ENCODE peak calls at places on chromosomes 12 and 14, in five cellular contexts. N is left lung, A is tibial nerve, C is mesendoderm, D is lung. T is an unnamed sample. For H3K27me3, the result is how much of the 10 kb centered on the place peaks cover.

GRCh38 chr12:108691995-108692808 is 39.1 kb downstream of the CORO1C start:
- DNase-seq in N (peak), A (no peak), C (peak), D (peak), T (peak)

GRCh38 chr12:13198921-13199320 is 2.4 kb downstream of the EMP1 start:
- DNase-seq in N (no peak), A (no peak), C (no peak), D (no peak), T (peak)

GRCh38 chr12:67358686-67359374 is 89.7 kb downstream of the CAND1 start:
- DNase-seq in N (no peak), A (no peak), C (no peak), D (no peak), T (peak)

GRCh38 chr12:12551115-12551514 is 11.5 kb downstream of the DUSP16 start:
- DNase-seq in N (no peak), A (no peak), C (no peak), D (no peak), T (no peak)

GRCh38 chr12:130743606-130744005 is 27.5 kb upstream of the RIMBP2 start:
- DNase-seq in N (no peak), A (no peak), C (no peak), D (no peak), T (no peak)

GRCh38 chr12:31895449-31896150 is 63.6 kb upstream of the RESF1 start:
- DNase-seq in N (no peak), A (no peak), C (peak), D (no peak), T (no peak)

GRCh38 chr14:54622189-54622958 is 55.4 kb downstream of the SAMD4A start:
- DNase-seq in N (no peak), A (no peak), C (no peak), D (no peak), T (no peak)

GRCh38 chr14:69460093-69460701 is 24.3 kb upstream of the PLEKHD1 start:
- DNase-seq in N (peak), A (peak), C (peak), D (peak), T (peak)

GRCh38 chr12:105946541-105946940 is 192.2 kb downstream of the NUAK1 start:
- DNase-seq in N (peak), A (no peak), C (no peak), D (no peak), T (peak)

GRCh38 chr14:20606190-20606901 is 15.2 kb upstream of the RNASE12 start:
- DNase-seq in N (no peak), A (no peak), C (peak), D (no peak), T (no peak)

GRCh38 chr12:108326254-108326750 is 12.8 kb downstream of the CMKLR1 start:
- DNase-seq in N (no peak), A (no peak), C (no peak), D (no peak), T (no peak)

GRCh38 chr12:11727133-11727664 is 77.7 kb downstream of the ETV6 start:
- DNase-seq in N (no peak), A (no peak), C (no peak), D (no peak), T (no peak)

GRCh38 chr14:31029016-31029970 is 3.1 kb upstream of the STRN3 start:
- DNase-seq in N (no peak), A (no peak), C (peak), D (no peak), T (no peak)

GRCh38 chr12:57837779-57838562 is 8.6 kb downstream of the CTDSP2 start:
- DNase-seq in N (peak), A (no peak), C (peak), D (peak), T (peak)

GRCh38 chr14:68873379-68873778 is 80.5 kb upstream of the ZFP36L1 start:
- DNase-seq in N (no peak), A (no peak), C (no peak), D (no peak), T (no peak)

GRCh38 chr14:69008411-69008810 is 29.3 kb upstream of the ACTN1 start:
- DNase-seq in N (no peak), A (no peak), C (no peak), D (no peak), T (no peak)

GRCh38 chr12:104219908-104220404 is 4.4 kb downstream of the TXNRD1 start:
- DNase-seq in N (peak), A (no peak), C (peak), D (peak), T (peak)

GRCh38 chr12:124588689-124589318 is 21.4 kb upstream of the NCOR2 start:
- DNase-seq in N (peak), A (peak), C (no peak), D (no peak), T (peak)

GRCh38 chr12:570949-571794 is 92.1 kb downstream of the NINJ2 start:
- DNase-seq in N (peak), A (peak), C (peak), D (peak), T (peak)

GRCh38 chr14:72666610-72667009 is 227.3 kb downstream of the DPF3 start:
- DNase-seq in N (no peak), A (no peak), C (no peak), D (no peak), T (no peak)

GRCh38 chr12:123150273-123150803 is 552 bp downstream of the PITPNM2 start:
- DNase-seq in N (no peak), A (no peak), C (no peak), D (no peak), T (peak)

GRCh38 chr12:79655036-79655435 is 35.7 kb downstream of the PAWR start:
- DNase-seq in N (no peak), A (no peak), C (peak), D (no peak), T (no peak)

GRCh38 chr12:100154472-100155247 is 12.0 kb upstream of the BLTP3B start:
- DNase-seq in N (peak), A (peak), C (peak), D (peak), T (peak)

GRCh38 chr12:101962486-101962885 is 85.1 kb downstream of the DRAM1 start:
- DNase-seq in N (peak), A (no peak), C (no peak), D (peak), T (no peak)

GRCh38 chr12:70002097-70002911 is 177.3 kb downstream of the MYRFL start:
- DNase-seq in N (no peak), A (no peak), C (no peak), D (no peak), T (peak)

GRCh38 chr12:2490746-2491145 is 304.0 kb upstream of the FKBP4 start:
- DNase-seq in N (no peak), A (no peak), C (no peak), D (no peak), T (no peak)

GRCh38 chr12:2494490-2495192 is 300.1 kb upstream of the FKBP4 start:
- DNase-seq in N (no peak), A (no peak), C (no peak), D (no peak), T (no peak)

GRCh38 chr12:2492166-2492705 is 302.5 kb upstream of the FKBP4 start:
- DNase-seq in N (no peak), A (no peak), C (no peak), D (no peak), T (no peak)

GRCh38 chr12:2495452-2496112 is 299.2 kb upstream of the FKBP4 start:
- DNase-seq in N (no peak), A (no peak), C (peak), D (no peak), T (no peak)

DNA sequence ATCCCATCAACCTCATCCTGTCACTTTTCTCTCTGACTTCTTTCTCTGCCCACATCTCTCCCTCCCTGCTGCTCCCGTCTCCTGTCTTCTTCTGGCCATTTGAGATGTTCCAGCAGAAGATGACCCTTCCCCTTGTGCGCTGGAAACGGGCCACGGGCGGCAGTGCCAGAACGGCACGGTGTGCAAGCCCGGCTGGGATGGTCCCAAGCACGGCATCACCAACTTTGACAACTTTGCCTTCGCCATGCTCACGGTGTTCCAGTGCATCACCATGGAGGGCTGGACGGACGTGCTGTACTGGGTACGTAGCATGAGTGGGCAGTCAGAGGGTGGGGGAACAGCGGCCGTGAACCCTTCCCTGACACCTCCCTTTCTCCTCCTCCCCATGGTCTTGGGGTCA is 301.7 kb upstream of the FKBP4 start:
- DNase-seq in N (no peak), A (no peak), C (no peak), D (no peak), T (no peak)
- H3K27me3 ChIP-seq in N (under half), A (under half), C (under half), D (under half), T (under half)

DNA sequence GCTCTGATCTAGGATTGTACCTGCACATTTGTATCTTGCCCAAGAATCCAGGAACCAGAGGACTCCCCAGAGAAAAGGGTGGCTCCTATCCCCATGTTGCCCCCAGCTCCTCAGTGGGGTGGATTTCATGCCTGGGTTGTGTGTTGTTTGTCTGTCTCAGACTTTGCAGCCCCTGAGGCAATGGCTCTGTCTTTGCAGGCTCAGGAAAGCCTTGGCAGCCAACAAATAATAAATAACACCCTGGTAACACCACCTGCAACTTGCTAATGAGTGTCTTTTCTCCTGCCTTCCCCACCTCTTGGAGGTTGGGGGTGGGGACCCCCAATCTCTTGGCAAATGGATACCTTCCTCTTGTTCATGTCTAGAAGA is 65.2 kb upstream of the CISTR start:
- DNase-seq in N (no peak), A (no peak), C (no peak), D (no peak), T (no peak)
- H3K27me3 ChIP-seq in N (half or more), A (under half), C (under half), D (under half), T (under half)

GRCh38 chr14:95895720-95896119 is 19.1 kb downstream of the TUNAR start:
- DNase-seq in N (no peak), A (no peak), C (peak), D (no peak), T (peak)
- H3K27me3 ChIP-seq in N (half or more), A (under half), C (under half), D (under half), T (under half)

DNA sequence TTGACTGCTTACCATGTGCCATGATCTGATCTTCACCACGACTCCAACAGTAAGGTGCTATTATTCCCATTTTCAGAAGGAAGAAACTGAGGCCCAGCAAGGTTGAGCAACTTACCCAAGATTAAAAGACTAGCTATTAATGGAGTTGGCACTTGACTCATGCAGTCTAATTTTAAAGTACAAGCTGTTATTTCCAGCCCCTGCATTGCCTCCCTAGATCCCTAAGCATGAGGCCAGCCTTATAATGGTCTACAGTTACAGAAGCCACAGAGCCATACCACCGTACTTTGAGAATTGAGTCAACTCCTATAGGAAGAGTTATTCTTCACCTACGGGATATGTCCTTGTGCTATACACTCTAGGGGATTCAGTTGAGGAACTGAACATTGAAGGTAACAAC is 66.7 kb upstream of the RBM19 start:
- DNase-seq in N (no peak), A (no peak), C (no peak), D (no peak), T (no peak)
- H3K27me3 ChIP-seq in N (under half), A (under half), C (under half), D (under half), T (under half)